ENCODE peak calls at places on chromosomes 2 and 18, in five cellular contexts. One of them, this sample, is unnamed.

GRCh38 chr2:78861546-78861945 is 164.0 kb upstream of the REG3G start:
- DNase-seq in hippocampal formation: no peak
- DNase-seq in choroid plexus epithelial cell: peak
- DNase-seq in stimulated activated naive CD4-positive, alpha-beta T cell: no peak
- DNase-seq in stimulated activated CD4-positive, alpha-beta T cell treated with anti-CD3 and anti-CD28 coated beads, Interleukin-12 subunit alpha, Interleukin-12 subunit beta, amount 100 ng/mL, for 48 hours: no peak
- DNase-seq in this sample: no peak

GRCh38 chr2:102657770-102658169 is 38.4 kb downstream of the SLC9A2 start:
- DNase-seq in hippocampal formation: no peak
- DNase-seq in stimulated activated CD4-positive, alpha-beta T cell treated with anti-CD3 and anti-CD28 coated beads, Interleukin-12 subunit alpha, Interleukin-12 subunit beta, amount 100 ng/mL, for 48 hours: no peak
- DNase-seq in choroid plexus epithelial cell: no peak
- DNase-seq in stimulated activated naive CD4-positive, alpha-beta T cell: no peak
- DNase-seq in this sample: no peak

GRCh38 chr18:31217455-31217854 is 54.8 kb upstream of the DSC1 start:
- DNase-seq in choroid plexus epithelial cell: peak
- DNase-seq in stimulated activated naive CD4-positive, alpha-beta T cell: no peak
- DNase-seq in stimulated activated CD4-positive, alpha-beta T cell treated with anti-CD3 and anti-CD28 coated beads, Interleukin-12 subunit alpha, Interleukin-12 subunit beta, amount 100 ng/mL, for 48 hours: no peak
- DNase-seq in hippocampal formation: no peak
- DNase-seq in this sample: no peak

GRCh38 chr2:40289771-40290404 is 162.0 kb downstream of the SLC8A1 start:
- DNase-seq in hippocampal formation: no peak
- DNase-seq in stimulated activated CD4-positive, alpha-beta T cell treated with anti-CD3 and anti-CD28 coated beads, Interleukin-12 subunit alpha, Interleukin-12 subunit beta, amount 100 ng/mL, for 48 hours: no peak
- DNase-seq in stimulated activated naive CD4-positive, alpha-beta T cell: no peak
- DNase-seq in choroid plexus epithelial cell: no peak
- DNase-seq in this sample: no peak

GRCh38 chr2:222318026-222318711 is 19.4 kb upstream of the PAX3 start:
- DNase-seq in stimulated activated naive CD4-positive, alpha-beta T cell: no peak
- DNase-seq in choroid plexus epithelial cell: peak
- DNase-seq in hippocampal formation: no peak
- DNase-seq in stimulated activated CD4-positive, alpha-beta T cell treated with anti-CD3 and anti-CD28 coated beads, Interleukin-12 subunit alpha, Interleukin-12 subunit beta, amount 100 ng/mL, for 48 hours: no peak
- DNase-seq in this sample: peak

GRCh38 chr2:120934891-120935338 is 199.2 kb downstream of the GLI2 start:
- DNase-seq in choroid plexus epithelial cell: peak
- DNase-seq in stimulated activated CD4-positive, alpha-beta T cell treated with anti-CD3 and anti-CD28 coated beads, Interleukin-12 subunit alpha, Interleukin-12 subunit beta, amount 100 ng/mL, for 48 hours: no peak
- DNase-seq in stimulated activated naive CD4-positive, alpha-beta T cell: no peak
- DNase-seq in hippocampal formation: no peak
- DNase-seq in this sample: peak

GRCh38 chr18:26864658-26865057 is 849 bp downstream of the AQP4 start:
- DNase-seq in stimulated activated naive CD4-positive, alpha-beta T cell: no peak
- DNase-seq in stimulated activated CD4-positive, alpha-beta T cell treated with anti-CD3 and anti-CD28 coated beads, Interleukin-12 subunit alpha, Interleukin-12 subunit beta, amount 100 ng/mL, for 48 hours: no peak
- DNase-seq in hippocampal formation: no peak
- DNase-seq in choroid plexus epithelial cell: no peak
- DNase-seq in this sample: no peak

GRCh38 chr2:28049416-28049815 is 158.9 kb downstream of the BABAM2 start:
- DNase-seq in stimulated activated CD4-positive, alpha-beta T cell treated with anti-CD3 and anti-CD28 coated beads, Interleukin-12 subunit alpha, Interleukin-12 subunit beta, amount 100 ng/mL, for 48 hours: no peak
- DNase-seq in hippocampal formation: no peak
- DNase-seq in stimulated activated naive CD4-positive, alpha-beta T cell: no peak
- DNase-seq in choroid plexus epithelial cell: no peak
- DNase-seq in this sample: no peak

GRCh38 chr2:241011296-241011600 is 12.8 kb downstream of the SNED1 start:
- DNase-seq in choroid plexus epithelial cell: no peak
- DNase-seq in stimulated activated naive CD4-positive, alpha-beta T cell: no peak
- DNase-seq in stimulated activated CD4-positive, alpha-beta T cell treated with anti-CD3 and anti-CD28 coated beads, Interleukin-12 subunit alpha, Interleukin-12 subunit beta, amount 100 ng/mL, for 48 hours: no peak
- DNase-seq in hippocampal formation: no peak
- DNase-seq in this sample: no peak

GRCh38 chr18:10482985-10483949 is 28.8 kb downstream of the APCDD1 start:
- DNase-seq in hippocampal formation: no peak
- DNase-seq in choroid plexus epithelial cell: no peak
- DNase-seq in stimulated activated naive CD4-positive, alpha-beta T cell: no peak
- DNase-seq in stimulated activated CD4-positive, alpha-beta T cell treated with anti-CD3 and anti-CD28 coated beads, Interleukin-12 subunit alpha, Interleukin-12 subunit beta, amount 100 ng/mL, for 48 hours: no peak
- DNase-seq in this sample: no peak

GRCh38 chr18:64253900-64254299 is 105.0 kb upstream of the LINC00305 start:
- DNase-seq in hippocampal formation: no peak
- DNase-seq in choroid plexus epithelial cell: no peak
- DNase-seq in stimulated activated naive CD4-positive, alpha-beta T cell: no peak
- DNase-seq in stimulated activated CD4-positive, alpha-beta T cell treated with anti-CD3 and anti-CD28 coated beads, Interleukin-12 subunit alpha, Interleukin-12 subunit beta, amount 100 ng/mL, for 48 hours: no peak
- DNase-seq in this sample: no peak

GRCh38 chr2:182280128-182280527 is 146.7 kb downstream of the PDE1A start:
- DNase-seq in stimulated activated naive CD4-positive, alpha-beta T cell: no peak
- DNase-seq in stimulated activated CD4-positive, alpha-beta T cell treated with anti-CD3 and anti-CD28 coated beads, Interleukin-12 subunit alpha, Interleukin-12 subunit beta, amount 100 ng/mL, for 48 hours: no peak
- DNase-seq in hippocampal formation: no peak
- DNase-seq in choroid plexus epithelial cell: peak
- DNase-seq in this sample: no peak

GRCh38 chr2:63827749-63828148 is 13.9 kb upstream of the UGP2 start:
- DNase-seq in stimulated activated naive CD4-positive, alpha-beta T cell: no peak
- DNase-seq in choroid plexus epithelial cell: peak
- DNase-seq in stimulated activated CD4-positive, alpha-beta T cell treated with anti-CD3 and anti-CD28 coated beads, Interleukin-12 subunit alpha, Interleukin-12 subunit beta, amount 100 ng/mL, for 48 hours: no peak
- DNase-seq in hippocampal formation: no peak
- DNase-seq in this sample: peak

GRCh38 chr2:68368657-68369339 is 3.7 kb downstream of the PLEK start:
- DNase-seq in choroid plexus epithelial cell: peak
- DNase-seq in stimulated activated naive CD4-positive, alpha-beta T cell: no peak
- DNase-seq in stimulated activated CD4-positive, alpha-beta T cell treated with anti-CD3 and anti-CD28 coated beads, Interleukin-12 subunit alpha, Interleukin-12 subunit beta, amount 100 ng/mL, for 48 hours: no peak
- DNase-seq in hippocampal formation: peak
- DNase-seq in this sample: peak

GRCh38 chr2:32479993-32480392 is 123.2 kb downstream of the BIRC6 start:
- DNase-seq in hippocampal formation: no peak
- DNase-seq in choroid plexus epithelial cell: no peak
- DNase-seq in stimulated activated CD4-positive, alpha-beta T cell treated with anti-CD3 and anti-CD28 coated beads, Interleukin-12 subunit alpha, Interleukin-12 subunit beta, amount 100 ng/mL, for 48 hours: no peak
- DNase-seq in stimulated activated naive CD4-positive, alpha-beta T cell: no peak
- DNase-seq in this sample: no peak

GRCh38 chr2:56248965-56249742 is 65.4 kb downstream of the CCDC85A start:
- DNase-seq in stimulated activated CD4-positive, alpha-beta T cell treated with anti-CD3 and anti-CD28 coated beads, Interleukin-12 subunit alpha, Interleukin-12 subunit beta, amount 100 ng/mL, for 48 hours: no peak
- DNase-seq in hippocampal formation: no peak
- DNase-seq in stimulated activated naive CD4-positive, alpha-beta T cell: no peak
- DNase-seq in choroid plexus epithelial cell: no peak
- DNase-seq in this sample: peak

GRCh38 chr2:109171444-109172334 is 42.7 kb downstream of the SH3RF3 start:
- DNase-seq in stimulated activated naive CD4-positive, alpha-beta T cell: no peak
- DNase-seq in stimulated activated CD4-positive, alpha-beta T cell treated with anti-CD3 and anti-CD28 coated beads, Interleukin-12 subunit alpha, Interleukin-12 subunit beta, amount 100 ng/mL, for 48 hours: no peak
- DNase-seq in hippocampal formation: no peak
- DNase-seq in choroid plexus epithelial cell: peak
- DNase-seq in this sample: peak

GRCh38 chr2:50856112-50856511 is 175.8 kb downstream of the NRXN1 start:
- DNase-seq in choroid plexus epithelial cell: no peak
- DNase-seq in stimulated activated naive CD4-positive, alpha-beta T cell: no peak
- DNase-seq in hippocampal formation: no peak
- DNase-seq in stimulated activated CD4-positive, alpha-beta T cell treated with anti-CD3 and anti-CD28 coated beads, Interleukin-12 subunit alpha, Interleukin-12 subunit beta, amount 100 ng/mL, for 48 hours: no peak
- DNase-seq in this sample: no peak

GRCh38 chr2:175793649-175794048 is 208.4 kb downstream of the LNPK start:
- DNase-seq in hippocampal formation: no peak
- DNase-seq in stimulated activated CD4-positive, alpha-beta T cell treated with anti-CD3 and anti-CD28 coated beads, Interleukin-12 subunit alpha, Interleukin-12 subunit beta, amount 100 ng/mL, for 48 hours: no peak
- DNase-seq in choroid plexus epithelial cell: no peak
- DNase-seq in stimulated activated naive CD4-positive, alpha-beta T cell: no peak
- DNase-seq in this sample: no peak

GRCh38 chr2:207676827-207677354 is 34.5 kb upstream of the CCNYL1 start:
- DNase-seq in choroid plexus epithelial cell: peak
- DNase-seq in stimulated activated naive CD4-positive, alpha-beta T cell: no peak
- DNase-seq in stimulated activated CD4-positive, alpha-beta T cell treated with anti-CD3 and anti-CD28 coated beads, Interleukin-12 subunit alpha, Interleukin-12 subunit beta, amount 100 ng/mL, for 48 hours: no peak
- DNase-seq in hippocampal formation: no peak
- DNase-seq in this sample: peak

GRCh38 chr2:179049546-179050311 is at the start of gene CCDC141:
- DNase-seq in hippocampal formation: no peak
- DNase-seq in stimulated activated naive CD4-positive, alpha-beta T cell: no peak
- DNase-seq in choroid plexus epithelial cell: no peak
- DNase-seq in stimulated activated CD4-positive, alpha-beta T cell treated with anti-CD3 and anti-CD28 coated beads, Interleukin-12 subunit alpha, Interleukin-12 subunit beta, amount 100 ng/mL, for 48 hours: no peak
- DNase-seq in this sample: no peak

GRCh38 chr2:209525834-209526281 is 102.0 kb downstream of the MAP2 start:
- DNase-seq in stimulated activated CD4-positive, alpha-beta T cell treated with anti-CD3 and anti-CD28 coated beads, Interleukin-12 subunit alpha, Interleukin-12 subunit beta, amount 100 ng/mL, for 48 hours: no peak
- DNase-seq in stimulated activated naive CD4-positive, alpha-beta T cell: no peak
- DNase-seq in choroid plexus epithelial cell: peak
- DNase-seq in hippocampal formation: no peak
- DNase-seq in this sample: peak

This sample was measured in adipocyte.